ENCODE peak calls at places on chromosomes 11 and 22, in eight cellular contexts. R, C, U, G, P, Z, K and E are unnamed samples. For H3K4me1, H3K9me3 and H3K27me3, the result is how much of the 10 kb centered on the place peaks cover.

GRCh38 chr11:62504158-62504973 is 42.2 kb downstream of the AHNAK start:
- DNase-seq in R (no peak), C (no peak), U (no peak), G (peak), P (no peak), Z (no peak), K (no peak), E (no peak)

GRCh38 chr11:76445122-76446084 is 585 bp downstream of the EMSY start:
- DNase-seq in R (peak), C (peak), U (peak), G (peak), P (peak), Z (peak), K (peak), E (peak)

GRCh38 chr11:90705661-90706060 is 482.8 kb upstream of the CHORDC1 start:
- DNase-seq in R (no peak), C (no peak), U (no peak), G (no peak), P (no peak), Z (no peak), K (no peak), E (no peak)

GRCh38 chr11:59173080-59173963 is 1.4 kb downstream of the DTX4 start:
- DNase-seq in R (no peak), C (no peak), U (peak), G (no peak), P (peak), Z (peak), K (no peak), E (no peak)

GRCh38 chr11:124481365-124482323 is 36.1 kb upstream of the OR8B8 start:
- DNase-seq in R (no peak), C (peak), U (no peak), G (peak), P (no peak), Z (no peak), K (peak), E (no peak)

GRCh38 chr22:17121235-17122195 is at the start of gene TMEM121B:
- DNase-seq in R (peak), C (no peak), U (peak), G (peak), P (no peak), Z (peak), K (peak), E (no peak)

GRCh38 chr11:119727523-119728081 is 1.4 kb downstream of the NECTIN1 start:
- DNase-seq in R (no peak), C (peak), U (no peak), G (peak), P (peak), Z (peak), K (peak), E (no peak)

GRCh38 chr11:8818421-8818820 is 92.6 kb upstream of the AKIP1 start:
- DNase-seq in R (peak), C (no peak), U (no peak), G (no peak), P (no peak), Z (no peak), K (no peak), E (no peak)

GRCh38 chr11:3224730-3225098 is 6.1 kb upstream of the MRGPRG start:
- DNase-seq in R (no peak), C (no peak), U (no peak), G (no peak), P (no peak), Z (no peak), K (no peak), E (no peak)

GRCh38 chr22:24430431-24431308 is 3.3 kb downstream of the ADORA2A start:
- DNase-seq in R (peak), C (no peak), U (peak), G (no peak), P (no peak), Z (no peak), K (no peak), E (no peak)

GRCh38 chr11:108368134-108368533 is 99.2 kb downstream of the C11orf65 start:
- DNase-seq in R (no peak), C (peak), U (no peak), G (no peak), P (no peak), Z (no peak), K (no peak), E (no peak)

GRCh38 chr22:49460662-49461371 is 366.9 kb downstream of the BRD1 start:
- DNase-seq in R (no peak), C (no peak), U (peak), G (no peak), P (no peak), Z (no peak), K (no peak), E (no peak)

GRCh38 chr11:126282742-126283591 is at the start of gene TIRAP:
- DNase-seq in R (peak), C (peak), U (peak), G (peak), P (peak), Z (peak), K (peak), E (peak)

GRCh38 chr11:41085123-41085522 is 374.3 kb downstream of the LRRC4C start:
- DNase-seq in R (no peak), C (no peak), U (no peak), G (no peak), P (no peak), Z (no peak), K (no peak), E (no peak)

GRCh38 chr22:26143801-26144325 is 25.4 kb upstream of the SEZ6L start:
- DNase-seq in R (no peak), C (no peak), U (no peak), G (no peak), P (no peak), Z (no peak), K (no peak), E (no peak)

GRCh38 chr11:57301711-57302423 is 22.9 kb downstream of the TNKS1BP1 start:
- DNase-seq in R (no peak), C (no peak), U (no peak), G (no peak), P (no peak), Z (no peak), K (no peak), E (no peak)

DNA sequence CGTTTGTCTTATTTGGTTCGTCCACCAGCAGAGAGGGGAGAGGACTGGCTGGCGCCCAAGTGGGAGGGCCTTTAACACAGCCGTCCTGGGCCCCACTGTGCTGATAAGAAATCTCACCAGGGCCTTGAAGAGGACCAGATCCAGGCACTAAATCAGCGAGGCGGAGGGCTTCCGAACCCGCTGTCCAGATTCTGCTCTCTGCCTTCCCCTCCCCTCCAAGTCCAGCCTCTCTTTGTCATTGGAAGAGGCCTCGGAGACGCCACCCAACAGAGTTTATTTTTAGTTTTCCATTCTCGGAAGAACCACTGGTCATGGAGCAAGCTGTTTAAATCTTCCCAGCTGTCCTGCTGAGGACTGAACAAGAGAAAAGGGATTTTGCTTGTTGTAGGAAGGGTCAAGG is 9.3 kb upstream of the FXYD6 start:
- DNase-seq in R (peak), C (no peak), U (no peak), G (no peak), P (peak), Z (peak), K (no peak), E (no peak)
- H3K4me1 ChIP-seq in R (under half), C (under half), U (under half), G (under half), P (under half), Z (under half), K (under half), E (under half)

GRCh38 chr11:130097285-130097684 is 27.6 kb downstream of the APLP2 start:
- DNase-seq in R (no peak), C (no peak), U (no peak), G (no peak), P (no peak), Z (no peak), K (no peak), E (no peak)
- H3K9me3 ChIP-seq in R (under half), C (under half), U (under half), G (under half), P (under half), Z (under half), K (under half), E (under half)

GRCh38 chr11:45577755-45578154 is 87.7 kb downstream of the CHST1 start:
- DNase-seq in R (no peak), C (no peak), U (peak), G (no peak), P (no peak), Z (no peak), K (no peak), E (no peak)
- H3K27me3 ChIP-seq in R (half or more), C (under half), U (under half), G (under half), P (under half), Z (under half), K (under half), E (under half)

GRCh38 chr22:36856121-36856791 is 4.5 kb upstream of the NCF4 start:
- DNase-seq in R (peak), C (peak), U (peak), G (peak), P (peak), Z (peak), K (peak), E (peak)
- H3K4me1 ChIP-seq in R (under half), C (under half), U (under half), G (under half), P (under half), Z (under half), K (under half), E (under half)

GRCh38 chr11:87281496-87281895 is 243.8 kb downstream of the TMEM135 start:
- DNase-seq in R (no peak), C (peak), U (no peak), G (no peak), P (no peak), Z (no peak), K (no peak), E (no peak)

GRCh38 chr11:87284306-87284705 is 246.6 kb downstream of the TMEM135 start:
- DNase-seq in R (no peak), C (no peak), U (no peak), G (no peak), P (no peak), Z (no peak), K (no peak), E (no peak)

DNA sequence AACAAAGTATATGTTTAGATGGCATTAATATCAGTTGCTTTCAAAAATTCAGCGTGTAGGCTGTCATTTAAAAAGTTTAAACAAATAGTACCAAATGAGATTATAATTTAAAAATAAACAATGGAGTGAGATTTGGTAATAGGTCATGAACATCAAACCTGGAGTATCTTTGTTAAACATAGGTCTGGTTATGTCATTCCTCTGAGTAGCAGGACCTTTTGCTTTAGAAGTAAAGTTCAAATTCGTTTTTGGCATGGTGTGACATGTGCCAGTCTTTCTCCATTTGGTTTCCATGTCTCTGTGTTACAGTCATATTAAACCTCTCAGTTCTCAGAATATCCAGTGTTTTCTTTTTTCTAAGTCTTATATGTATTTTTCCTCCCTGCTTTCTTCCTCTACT is 242.4 kb downstream of the TMEM135 start:
- DNase-seq in R (no peak), C (no peak), U (no peak), G (no peak), P (no peak), Z (no peak), K (no peak), E (no peak)
- H3K9me3 ChIP-seq in R (under half), C (under half), U (under half), G (under half), P (under half), Z (under half), K (under half), E (under half)

GRCh38 chr11:116579857-116580727 is 192.7 kb downstream of the BUD13 start:
- DNase-seq in R (no peak), C (no peak), U (no peak), G (no peak), P (no peak), Z (no peak), K (no peak), E (no peak)

GRCh38 chr11:116582621-116583020 is 190.2 kb downstream of the BUD13 start:
- DNase-seq in R (no peak), C (no peak), U (no peak), G (no peak), P (no peak), Z (no peak), K (no peak), E (no peak)

GRCh38 chr11:116578971-116579687 is 193.7 kb downstream of the BUD13 start:
- DNase-seq in R (no peak), C (no peak), U (no peak), G (no peak), P (no peak), Z (no peak), K (no peak), E (no peak)

GRCh38 chr11:116580828-116581227 is 192.0 kb downstream of the BUD13 start:
- DNase-seq in R (no peak), C (no peak), U (no peak), G (no peak), P (no peak), Z (no peak), K (no peak), E (no peak)

DNA sequence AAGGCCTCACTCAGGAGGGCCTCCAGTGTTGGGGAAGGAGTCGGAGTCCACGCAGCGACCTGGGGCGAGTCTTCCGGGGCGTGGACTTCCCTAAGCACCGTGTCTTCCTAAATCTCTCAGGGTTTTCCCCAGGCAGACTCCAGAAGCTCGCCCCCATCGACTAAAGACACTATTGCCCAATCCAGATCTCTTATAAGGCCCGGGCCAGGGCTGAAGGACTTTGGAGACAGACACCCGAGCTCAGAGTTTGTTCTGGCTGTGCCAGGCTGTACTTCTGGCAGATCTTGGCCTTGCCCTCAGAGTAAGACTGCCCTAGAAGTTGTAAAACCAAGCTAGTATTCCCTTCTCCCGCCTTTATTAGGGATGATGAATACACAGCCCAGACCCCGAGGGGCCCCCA is 191.4 kb downstream of the BUD13 start:
- DNase-seq in R (no peak), C (no peak), U (no peak), G (no peak), P (no peak), Z (no peak), K (no peak), E (no peak)
- H3K27me3 ChIP-seq in R (half or more), C (half or more), U (under half), G (under half), P (under half), Z (half or more), K (under half), E (under half)

GRCh38 chr11:12246169-12246568 is 131.2 kb upstream of the PARVA start:
- DNase-seq in R (no peak), C (no peak), U (no peak), G (no peak), P (no peak), Z (no peak), K (no peak), E (no peak)

GRCh38 chr11:12244156-12244555 is 133.2 kb upstream of the PARVA start:
- DNase-seq in R (no peak), C (no peak), U (no peak), G (no peak), P (no peak), Z (no peak), K (no peak), E (no peak)

GRCh38 chr11:12246989-12247388 is 130.4 kb upstream of the PARVA start:
- DNase-seq in R (no peak), C (no peak), U (no peak), G (no peak), P (no peak), Z (no peak), K (no peak), E (no peak)

GRCh38 chr11:12245091-12245490 is 132.3 kb upstream of the PARVA start:
- DNase-seq in R (peak), C (no peak), U (no peak), G (no peak), P (no peak), Z (no peak), K (no peak), E (no peak)

DNA sequence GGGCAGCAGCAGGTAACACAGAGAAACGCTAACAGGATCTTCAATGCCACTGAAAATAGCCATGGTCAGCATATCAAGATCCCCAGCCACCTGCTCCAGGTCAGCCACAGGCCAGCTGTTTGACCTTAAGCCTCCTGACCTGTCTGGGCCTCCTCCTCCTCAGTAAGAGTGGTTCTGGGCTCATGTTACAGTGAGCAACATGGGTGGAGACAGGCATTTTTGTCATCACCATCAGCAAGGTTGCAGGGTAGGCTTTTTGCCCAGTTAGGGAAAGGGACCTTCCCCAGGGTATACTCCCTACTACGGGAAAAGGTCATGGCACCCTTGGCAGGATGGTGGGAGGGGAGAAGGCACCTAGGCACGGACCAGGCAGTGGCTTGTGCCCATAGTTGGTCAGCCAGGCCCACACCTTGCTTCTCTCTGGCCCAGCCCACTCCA is 131.8 kb upstream of the PARVA start:
- DNase-seq in R (no peak), C (peak), U (no peak), G (peak), P (no peak), Z (no peak), K (no peak), E (no peak)
- H3K4me1 ChIP-seq in R (under half), C (under half), U (under half), G (under half), P (under half), Z (half or more), K (under half), E (under half)

GRCh38 chr11:71198823-71199165 is 53.6 kb downstream of the SHANK2 start:
- DNase-seq in R (no peak), C (no peak), U (peak), G (no peak), P (no peak), Z (no peak), K (no peak), E (no peak)
- H3K9me3 ChIP-seq in R (under half), C (under half), U (under half), G (under half), P (under half), Z (under half), K (under half), E (under half)